ENCODE peak calls at places on chromosomes 12 and 14, in nine cellular contexts. One of them, this sample, is unnamed.

GRCh38 chr14:104576607-104577332 is 2.8 kb upstream of the C14orf180 start:
- DNase-seq in ovary: no peak
- DNase-seq in lower leg skin: no peak
- DNase-seq in dorsolateral prefrontal cortex: no peak
- DNase-seq in IMR-90: no peak
- DNase-seq in Calu3: peak; percentile 29
- DNase-seq in progenitor cell of endocrine pancreas: no peak
- DNase-seq in HFFc6: no peak
- DNase-seq in AG10803: no peak
- DNase-seq in this sample: no peak

GRCh38 chr14:95460647-95461478 is 55.6 kb downstream of the SYNE3 start:
- DNase-seq in HFFc6: peak; percentile 63
- DNase-seq in lower leg skin: no peak
- DNase-seq in dorsolateral prefrontal cortex: peak; percentile 78
- DNase-seq in IMR-90: peak; percentile 79
- DNase-seq in Calu3: peak; percentile 40
- DNase-seq in progenitor cell of endocrine pancreas: no peak
- DNase-seq in AG10803: peak; percentile 84
- DNase-seq in ovary: peak; percentile 60
- DNase-seq in this sample: peak; percentile 89

GRCh38 chr12:32032205-32032810 is 73.1 kb downstream of the RESF1 start:
- DNase-seq in ovary: no peak
- DNase-seq in AG10803: peak; percentile 40
- DNase-seq in IMR-90: peak; percentile 23
- DNase-seq in progenitor cell of endocrine pancreas: no peak
- DNase-seq in dorsolateral prefrontal cortex: no peak
- DNase-seq in Calu3: no peak
- DNase-seq in lower leg skin: no peak
- DNase-seq in HFFc6: no peak
- DNase-seq in this sample: no peak

GRCh38 chr14:69398053-69398817 is at the start of the genes ERH and SLC39A9:
- DNase-seq in ovary: peak; percentile 96
- DNase-seq in HFFc6: peak; percentile 96
- DNase-seq in IMR-90: peak; percentile 97
- DNase-seq in AG10803: peak; percentile 97
- DNase-seq in dorsolateral prefrontal cortex: peak; percentile 99
- DNase-seq in progenitor cell of endocrine pancreas: peak; percentile 77
- DNase-seq in Calu3: peak; percentile 87
- DNase-seq in lower leg skin: peak; percentile 96
- DNase-seq in this sample: peak; percentile 97

GRCh38 chr12:119308743-119309456 is 25.6 kb upstream of the CCDC60 start:
- DNase-seq in Calu3: no peak
- DNase-seq in ovary: no peak
- DNase-seq in IMR-90: no peak
- DNase-seq in AG10803: no peak
- DNase-seq in lower leg skin: no peak
- DNase-seq in progenitor cell of endocrine pancreas: no peak
- DNase-seq in HFFc6: no peak
- DNase-seq in dorsolateral prefrontal cortex: no peak
- DNase-seq in this sample: no peak

GRCh38 chr12:109718390-109718789 is 4.8 kb downstream of the FAM222A start:
- DNase-seq in IMR-90: no peak
- DNase-seq in ovary: peak; percentile 59
- DNase-seq in progenitor cell of endocrine pancreas: no peak
- DNase-seq in Calu3: no peak
- DNase-seq in HFFc6: no peak
- DNase-seq in dorsolateral prefrontal cortex: peak; percentile 68
- DNase-seq in AG10803: no peak
- DNase-seq in lower leg skin: no peak
- DNase-seq in this sample: no peak

GRCh38 chr14:106776395-106776983 is 1250.1 kb downstream of the TMEM121 start:
- DNase-seq in ovary: no peak
- DNase-seq in HFFc6: no peak
- DNase-seq in progenitor cell of endocrine pancreas: no peak
- DNase-seq in lower leg skin: no peak
- DNase-seq in AG10803: no peak
- DNase-seq in IMR-90: no peak
- DNase-seq in Calu3: no peak
- DNase-seq in dorsolateral prefrontal cortex: no peak
- DNase-seq in this sample: no peak

GRCh38 chr12:26524862-26525465 is 308.0 kb downstream of the ITPR2 start:
- DNase-seq in AG10803: no peak
- DNase-seq in IMR-90: peak; percentile 28
- DNase-seq in lower leg skin: no peak
- DNase-seq in dorsolateral prefrontal cortex: no peak
- DNase-seq in progenitor cell of endocrine pancreas: no peak
- DNase-seq in Calu3: peak; percentile 19
- DNase-seq in ovary: no peak
- DNase-seq in HFFc6: peak; percentile 28
- DNase-seq in this sample: peak; percentile 38

GRCh38 chr12:49875115-49875720 is 28.5 kb downstream of the FAIM2 start:
- DNase-seq in dorsolateral prefrontal cortex: peak; percentile 20
- DNase-seq in lower leg skin: no peak
- DNase-seq in HFFc6: no peak
- DNase-seq in ovary: peak; percentile 25
- DNase-seq in progenitor cell of endocrine pancreas: no peak
- DNase-seq in AG10803: no peak
- DNase-seq in Calu3: no peak
- DNase-seq in IMR-90: no peak
- DNase-seq in this sample: no peak

GRCh38 chr12:117576053-117576452 is 214.6 kb upstream of the NOS1 start:
- DNase-seq in dorsolateral prefrontal cortex: no peak
- DNase-seq in lower leg skin: no peak
- DNase-seq in IMR-90: no peak
- DNase-seq in ovary: no peak
- DNase-seq in progenitor cell of endocrine pancreas: no peak
- DNase-seq in AG10803: no peak
- DNase-seq in HFFc6: no peak
- DNase-seq in Calu3: no peak
- DNase-seq in this sample: no peak

GRCh38 chr12:92927436-92928116 is 1.5 kb downstream of the EEA1 start:
- DNase-seq in AG10803: peak; percentile 63
- DNase-seq in ovary: no peak
- DNase-seq in HFFc6: peak; percentile 58
- DNase-seq in progenitor cell of endocrine pancreas: no peak
- DNase-seq in IMR-90: peak; percentile 77
- DNase-seq in lower leg skin: no peak
- DNase-seq in dorsolateral prefrontal cortex: no peak
- DNase-seq in Calu3: no peak
- DNase-seq in this sample: peak; percentile 61

DNA sequence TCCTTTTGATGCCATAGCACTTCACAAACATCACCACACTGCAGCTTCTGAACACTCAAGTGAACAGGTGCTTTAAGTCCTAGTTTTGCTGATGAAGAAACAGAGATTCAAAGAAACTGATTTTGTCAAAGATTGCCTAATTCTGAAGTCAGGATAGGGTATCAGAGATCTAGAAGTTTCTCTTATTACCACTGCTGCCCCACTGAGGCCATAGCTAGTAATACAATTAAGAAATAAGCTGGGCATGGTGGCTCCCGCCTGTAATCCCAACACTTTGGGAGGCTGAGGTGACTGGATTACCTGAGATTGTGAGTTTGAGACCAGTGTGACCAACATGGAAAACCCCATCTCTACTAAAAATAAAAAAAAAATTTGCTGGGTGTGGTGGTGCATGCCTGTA is 458.3 kb upstream of the SEL1L start:
- DNase-seq in dorsolateral prefrontal cortex: no peak
- DNase-seq in Calu3: no peak
- DNase-seq in HFFc6: no peak
- DNase-seq in IMR-90: no peak
- DNase-seq in lower leg skin: no peak
- DNase-seq in ovary: no peak
- DNase-seq in AG10803: no peak
- DNase-seq in progenitor cell of endocrine pancreas: no peak
- DNase-seq in this sample: peak; percentile 13
- TF ChIP-seq CTCF in dorsolateral prefrontal cortex: no peak
- TF ChIP-seq CTCF in Calu3: no peak
- TF ChIP-seq CTCF in HFFc6: peak; percentile 38
- TF ChIP-seq CTCF in IMR-90: no peak
- TF ChIP-seq CTCF in lower leg skin: no peak
- TF ChIP-seq CTCF in ovary: no peak
- TF ChIP-seq CTCF in AG10803: peak; percentile 13
- TF ChIP-seq CTCF in progenitor cell of endocrine pancreas: peak; percentile 33
- TF ChIP-seq CTCF in this sample: peak; percentile 16

DNA sequence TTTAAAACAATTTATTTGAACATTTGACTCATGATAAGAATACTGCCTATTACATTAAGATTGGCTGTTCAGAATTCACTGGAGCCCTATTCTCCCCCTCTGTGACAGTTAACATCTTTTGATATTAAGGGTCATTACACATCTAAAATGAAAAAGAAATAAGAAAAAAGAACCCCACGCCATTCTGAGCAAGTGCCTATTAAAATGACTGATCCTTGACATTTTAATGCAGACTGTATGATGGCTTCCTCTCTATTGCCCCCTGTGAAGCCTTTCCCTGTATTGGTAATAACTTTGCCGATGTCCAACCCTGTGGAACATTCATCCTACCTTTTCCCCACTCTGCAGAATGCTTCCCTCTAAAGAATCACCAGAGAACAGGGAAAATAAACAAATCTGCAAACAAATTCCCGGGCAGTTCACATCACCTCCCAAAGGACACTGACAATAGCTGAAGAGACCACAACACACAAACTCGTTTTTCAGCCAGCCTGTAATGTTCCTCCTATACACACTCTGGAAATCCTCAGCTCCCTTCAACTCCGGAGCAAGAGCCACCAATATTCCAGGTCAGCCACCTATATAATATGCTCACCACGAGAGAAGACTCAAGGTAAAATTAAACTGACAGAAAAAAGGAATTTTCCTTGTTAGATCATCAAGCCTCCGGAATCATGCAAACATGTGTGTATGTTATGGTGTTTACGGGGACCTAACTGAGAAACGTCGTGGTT is 2.1 kb downstream of the NIN start:
- DNase-seq in Calu3: no peak
- DNase-seq in IMR-90: no peak
- DNase-seq in ovary: no peak
- DNase-seq in lower leg skin: no peak
- DNase-seq in AG10803: no peak
- DNase-seq in dorsolateral prefrontal cortex: no peak
- DNase-seq in HFFc6: no peak
- DNase-seq in progenitor cell of endocrine pancreas: no peak
- DNase-seq in this sample: no peak
- TF ChIP-seq CTCF in Calu3: no peak
- TF ChIP-seq CTCF in IMR-90: no peak
- TF ChIP-seq CTCF in ovary: no peak
- TF ChIP-seq CTCF in lower leg skin: no peak
- TF ChIP-seq CTCF in AG10803: peak; percentile 6
- TF ChIP-seq CTCF in dorsolateral prefrontal cortex: no peak
- TF ChIP-seq CTCF in HFFc6: no peak
- TF ChIP-seq CTCF in progenitor cell of endocrine pancreas: no peak
- TF ChIP-seq CTCF in this sample: no peak

DNA sequence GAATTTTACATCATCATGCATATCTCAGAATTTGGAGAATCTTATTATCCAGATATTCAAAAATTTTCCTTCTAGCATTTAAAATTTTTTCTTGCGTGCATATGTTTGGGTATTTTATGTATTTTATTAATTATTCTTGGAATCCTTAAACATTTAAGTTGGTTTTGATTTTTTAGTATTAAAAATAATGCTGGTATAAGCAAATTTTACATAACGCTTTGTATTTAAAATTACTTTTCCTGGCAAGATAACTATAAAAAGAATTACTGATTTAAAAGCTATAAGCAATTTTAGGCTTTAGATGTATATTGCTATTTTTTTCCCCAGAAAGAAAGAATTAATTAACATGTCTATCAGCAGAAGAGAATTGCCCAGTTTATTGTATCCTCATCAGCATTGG is 224.6 kb upstream of the STXBP6 start:
- DNase-seq in lower leg skin: no peak
- DNase-seq in Calu3: no peak
- DNase-seq in progenitor cell of endocrine pancreas: no peak
- DNase-seq in AG10803: no peak
- DNase-seq in ovary: no peak
- DNase-seq in HFFc6: no peak
- DNase-seq in IMR-90: no peak
- DNase-seq in dorsolateral prefrontal cortex: no peak
- DNase-seq in this sample: no peak
- TF ChIP-seq CTCF in lower leg skin: no peak
- TF ChIP-seq CTCF in Calu3: no peak
- TF ChIP-seq CTCF in progenitor cell of endocrine pancreas: no peak
- TF ChIP-seq CTCF in AG10803: no peak
- TF ChIP-seq CTCF in ovary: no peak
- TF ChIP-seq CTCF in HFFc6: no peak
- TF ChIP-seq CTCF in IMR-90: no peak
- TF ChIP-seq CTCF in dorsolateral prefrontal cortex: no peak
- TF ChIP-seq CTCF in this sample: no peak

GRCh38 chr14:81219821-81220487 is 805 bp downstream of the GTF2A1 start:
- DNase-seq in AG10803: peak; percentile 30
- DNase-seq in IMR-90: peak; percentile 7
- DNase-seq in progenitor cell of endocrine pancreas: no peak
- DNase-seq in Calu3: peak; percentile 34
- DNase-seq in ovary: peak; percentile 67
- DNase-seq in HFFc6: peak; percentile 5
- DNase-seq in dorsolateral prefrontal cortex: no peak
- DNase-seq in lower leg skin: no peak
- DNase-seq in this sample: peak; percentile 33

GRCh38 chr14:81221579-81222102 is 882 bp upstream of the GTF2A1 start:
- DNase-seq in Calu3: no peak
- DNase-seq in dorsolateral prefrontal cortex: no peak
- DNase-seq in ovary: no peak
- DNase-seq in progenitor cell of endocrine pancreas: no peak
- DNase-seq in AG10803: no peak
- DNase-seq in HFFc6: no peak
- DNase-seq in IMR-90: peak; percentile 5
- DNase-seq in lower leg skin: no peak
- DNase-seq in this sample: no peak

GRCh38 chr14:81220767-81221578 is at the start of gene GTF2A1:
- DNase-seq in AG10803: peak; percentile 95
- DNase-seq in ovary: peak; percentile 96
- DNase-seq in Calu3: peak; percentile 92
- DNase-seq in lower leg skin: peak; percentile 94
- DNase-seq in progenitor cell of endocrine pancreas: peak; percentile 92
- DNase-seq in HFFc6: peak; percentile 94
- DNase-seq in IMR-90: peak; percentile 96
- DNase-seq in dorsolateral prefrontal cortex: peak; percentile 91
- DNase-seq in this sample: peak; percentile 94

GRCh38 chr14:81219210-81219820 is 1.4 kb downstream of the GTF2A1 start:
- DNase-seq in ovary: peak; percentile 90
- DNase-seq in Calu3: peak; percentile 82
- DNase-seq in progenitor cell of endocrine pancreas: peak; percentile 86
- DNase-seq in lower leg skin: peak; percentile 96
- DNase-seq in IMR-90: peak; percentile 98
- DNase-seq in AG10803: peak; percentile 97
- DNase-seq in dorsolateral prefrontal cortex: peak; percentile 97
- DNase-seq in HFFc6: peak; percentile 97
- DNase-seq in this sample: peak; percentile 98

GRCh38 chr14:81220488-81220766 is 332 bp downstream of the GTF2A1 start:
- DNase-seq in progenitor cell of endocrine pancreas: no peak
- DNase-seq in dorsolateral prefrontal cortex: no peak
- DNase-seq in AG10803: no peak
- DNase-seq in HFFc6: no peak
- DNase-seq in IMR-90: no peak
- DNase-seq in Calu3: no peak
- DNase-seq in lower leg skin: no peak
- DNase-seq in ovary: no peak
- DNase-seq in this sample: no peak
- TF ChIP-seq CTCF in progenitor cell of endocrine pancreas: no peak
- TF ChIP-seq CTCF in dorsolateral prefrontal cortex: no peak
- TF ChIP-seq CTCF in AG10803: no peak
- TF ChIP-seq CTCF in HFFc6: no peak
- TF ChIP-seq CTCF in IMR-90: no peak
- TF ChIP-seq CTCF in Calu3: no peak
- TF ChIP-seq CTCF in lower leg skin: no peak
- TF ChIP-seq CTCF in ovary: no peak
- TF ChIP-seq CTCF in this sample: no peak

This sample was measured in MCF 10A.